ENCODE peak calls at places on chromosomes 3 and 15, in six cellular contexts. Z is A549; S is heart right ventricle; F is neuronal stem cell; K is colonic mucosa; P is CD8-positive, alpha-beta T cell. B is an unnamed sample.

GRCh38 chr3:149085828-149086231 is 503 bp downstream of the HLTF start:
- DNase-seq in Z (peak; percentile 57), S (no peak), F (no peak), K (peak; percentile 42), P (no peak), B (no peak)

GRCh38 chr3:51385621-51386091 is 565 bp downstream of the MANF start:
- DNase-seq in Z (no peak), S (no peak), F (no peak), K (no peak), P (no peak), B (no peak)

GRCh38 chr3:27713066-27713400 is 9.1 kb downstream of the EOMES start:
- DNase-seq in Z (no peak), S (no peak), F (no peak), K (no peak), P (no peak), B (no peak)

GRCh38 chr3:14137445-14137844 is 12.6 kb downstream of the TMEM43 start:
- DNase-seq in Z (no peak), S (no peak), F (no peak), K (no peak), P (no peak), B (no peak)

GRCh38 chr3:170480111-170480510 is 61.4 kb downstream of the CLDN11 start:
- DNase-seq in Z (no peak), S (no peak), F (no peak), K (no peak), P (no peak), B (no peak)

GRCh38 chr15:44009056-44009455 is 182.3 kb downstream of the WDR76 start:
- DNase-seq in Z (peak; percentile 22), S (no peak), F (no peak), K (no peak), P (no peak), B (no peak)

GRCh38 chr15:67240235-67241131 is 14.0 kb downstream of the AAGAB start:
- DNase-seq in Z (peak; percentile 57), S (no peak), F (no peak), K (no peak), P (peak; percentile 26), B (peak; percentile 28)

GRCh38 chr3:115692887-115693524 is 69.7 kb downstream of the GAP43 start:
- DNase-seq in Z (peak; percentile 77), S (peak; percentile 39), F (peak; percentile 78), K (peak; percentile 75), P (peak; percentile 47), B (peak; percentile 48)

GRCh38 chr15:59294574-59294960 is 78.1 kb downstream of the MYO1E start:
- DNase-seq in Z (peak; percentile 77), S (no peak), F (no peak), K (no peak), P (no peak), B (no peak)

GRCh38 chr15:59296181-59296617 is 76.5 kb downstream of the MYO1E start:
- DNase-seq in Z (peak; percentile 62), S (no peak), F (no peak), K (no peak), P (no peak), B (no peak)

GRCh38 chr15:59298255-59298856 is 74.3 kb downstream of the MYO1E start:
- DNase-seq in Z (no peak), S (no peak), F (no peak), K (no peak), P (no peak), B (no peak)

GRCh38 chr15:59294961-59295741 is 77.5 kb downstream of the MYO1E start:
- DNase-seq in Z (peak; percentile 91), S (no peak), F (no peak), K (peak; percentile 45), P (no peak), B (no peak)

GRCh38 chr15:59295742-59296090 is 77.0 kb downstream of the MYO1E start:
- DNase-seq in Z (no peak), S (no peak), F (no peak), K (no peak), P (no peak), B (no peak)
- H3K27ac ChIP-seq in Z (peak overlapping the region; percentile 95), S (peak overlapping the region; percentile 51), F (no peak overlapping the region), K (peak overlapping the region; percentile 22), P (no peak overlapping the region), B (no peak overlapping the region)

GRCh38 chr15:52651114-52651513 is 28.1 kb downstream of the ATOSA start:
- DNase-seq in Z (no peak), S (no peak), F (no peak), K (no peak), P (no peak), B (no peak)
- H3K27ac ChIP-seq in Z (peak overlapping the region; percentile 86), S (no peak overlapping the region), F (no peak overlapping the region), K (no peak overlapping the region), P (no peak overlapping the region), B (no peak overlapping the region)

GRCh38 chr3:60046212-60046611 is 996.4 kb upstream of the CFAP20DC start:
- DNase-seq in Z (no peak), S (no peak), F (no peak), K (no peak), P (no peak), B (no peak)

GRCh38 chr3:60048447-60048848 is 998.6 kb upstream of the CFAP20DC start:
- DNase-seq in Z (no peak), S (no peak), F (no peak), K (no peak), P (peak; percentile 31), B (no peak)

GRCh38 chr3:60045686-60046085 is 995.9 kb upstream of the CFAP20DC start:
- DNase-seq in Z (no peak), S (no peak), F (no peak), K (no peak), P (no peak), B (no peak)

DNA sequence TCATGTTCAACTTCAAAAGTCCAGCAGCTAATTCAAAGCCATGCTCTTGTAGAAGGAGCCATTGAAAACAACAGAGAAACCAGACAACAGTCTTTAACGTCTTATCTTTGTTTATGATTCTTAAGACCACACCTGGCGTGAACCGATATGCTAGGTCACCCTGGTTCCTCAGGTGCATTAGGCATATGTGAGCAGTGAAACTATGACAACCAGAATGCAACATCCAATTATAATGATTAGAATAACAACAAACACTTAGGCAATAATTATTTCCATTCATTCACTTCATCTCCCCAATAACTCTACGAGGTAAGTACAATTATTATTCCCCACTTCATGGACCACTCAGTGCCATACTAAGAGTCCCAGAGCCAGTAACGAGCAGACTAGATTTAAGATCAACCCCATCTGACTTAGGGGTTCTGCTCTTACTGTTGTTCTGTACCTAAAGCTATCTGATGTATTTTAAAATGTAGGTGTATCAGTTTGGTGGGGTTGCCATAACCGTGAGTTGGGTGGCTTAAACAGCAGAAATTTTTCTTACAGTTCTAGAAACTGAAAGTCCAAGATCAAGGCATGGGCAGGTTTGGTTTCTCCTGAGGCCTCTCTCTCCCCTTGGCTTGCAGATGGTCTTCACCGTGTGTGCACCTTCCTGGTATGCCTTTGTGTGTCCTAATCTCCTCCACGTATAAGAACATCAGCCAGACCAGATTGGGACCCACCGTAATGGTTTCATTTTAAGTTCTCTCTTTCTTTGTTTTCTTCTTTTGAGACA is 997.8 kb upstream of the CFAP20DC start:
- DNase-seq in Z (no peak), S (no peak), F (no peak), K (no peak), P (no peak), B (no peak)
- H3K27ac ChIP-seq in Z (no peak overlapping the region), S (no peak overlapping the region), F (no peak overlapping the region), K (no peak overlapping the region), P (no peak overlapping the region), B (no peak overlapping the region)

DNA sequence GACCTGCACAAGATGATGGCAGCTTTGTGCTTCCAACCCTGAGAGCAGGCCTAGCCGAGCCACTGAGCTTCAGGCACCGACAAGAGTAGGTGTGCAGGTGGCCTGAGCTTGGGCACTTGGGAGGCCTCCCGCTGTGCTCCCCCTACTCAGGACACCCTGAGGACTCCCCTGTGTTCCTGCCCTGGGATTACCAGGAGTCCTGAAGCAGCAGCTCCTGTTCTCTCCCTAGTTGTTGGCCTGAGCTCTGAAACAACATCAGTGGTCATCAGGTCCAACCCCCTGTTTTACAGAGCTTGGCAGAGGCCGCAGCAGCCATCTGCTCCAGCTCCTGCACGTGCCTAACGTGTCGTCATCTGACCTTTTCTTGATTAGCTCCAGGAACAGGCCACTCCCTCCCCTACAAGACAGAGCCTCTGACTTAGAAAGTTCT is 8.0 kb upstream of the MESP2 start:
- DNase-seq in Z (no peak), S (no peak), F (no peak), K (peak; percentile 55), P (no peak), B (peak; percentile 92)
- H3K27ac ChIP-seq in Z (no peak overlapping the region), S (no peak overlapping the region), F (no peak overlapping the region), K (no peak overlapping the region), P (no peak overlapping the region), B (peak overlapping the region; percentile 82)

GRCh38 chr3:197297020-197297419 is 1.4 kb downstream of the DLG1 start:
- DNase-seq in Z (no peak), S (no peak), F (no peak), K (peak; percentile 39), P (no peak), B (no peak)
- H3K27ac ChIP-seq in Z (peak overlapping the region; percentile 98), S (peak overlapping the region; percentile 94), F (no peak overlapping the region), K (peak overlapping the region; percentile 93), P (peak overlapping the region; percentile 62), B (peak overlapping the region; percentile 92)

DNA sequence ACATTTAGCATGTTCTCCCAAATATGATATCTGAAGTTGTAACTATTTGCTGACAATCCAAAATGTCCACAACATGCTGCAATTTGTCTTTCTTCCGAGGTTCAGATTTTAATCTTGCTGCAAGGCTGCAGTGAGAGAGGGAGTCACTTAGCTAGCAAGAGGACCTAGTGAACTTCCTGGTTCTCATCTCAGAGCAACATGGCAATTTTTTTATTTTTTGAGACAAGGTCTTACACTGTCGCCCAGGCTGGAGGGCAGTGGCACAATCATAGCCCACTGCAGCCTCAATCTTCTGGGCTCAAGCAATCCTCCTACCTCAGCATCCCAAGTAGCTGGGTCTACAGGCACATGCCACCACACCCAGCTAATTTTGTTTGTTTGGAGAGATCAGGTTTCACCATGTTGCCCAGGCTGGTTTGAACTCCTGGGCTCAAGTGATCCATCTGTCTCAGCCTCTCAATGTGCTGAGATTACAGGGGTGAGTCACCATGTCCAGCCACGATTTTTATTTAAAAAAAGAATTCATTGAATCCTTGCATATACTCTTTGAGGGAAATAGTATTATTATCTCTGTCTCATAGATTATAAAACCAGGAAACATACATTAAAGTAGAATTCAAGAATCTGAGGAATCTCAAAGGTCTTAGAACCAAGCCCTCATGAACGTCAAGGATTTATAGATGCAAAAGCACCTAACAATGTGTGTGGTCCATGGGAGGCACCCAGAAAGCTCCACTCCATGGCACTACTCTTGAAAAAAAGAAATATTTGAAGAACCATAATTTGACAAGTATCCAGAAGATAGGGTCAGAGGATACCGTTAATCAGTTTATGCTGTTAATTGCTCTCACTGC is 9.1 kb downstream of the HDC start:
- DNase-seq in Z (peak; percentile 84), S (no peak), F (no peak), K (no peak), P (no peak), B (no peak)
- H3K27ac ChIP-seq in Z (peak overlapping the region; percentile 44), S (no peak overlapping the region), F (no peak overlapping the region), K (no peak overlapping the region), P (no peak overlapping the region), B (no peak overlapping the region)